ENCODE peak calls at places on chromosome 18, in five cellular contexts. S, B, M, T and N are unnamed samples. For H3K4me1, the result is how much of the 10 kb centered on the place peaks cover.

GRCh38 chr18:24862225-24862893 is 401.9 kb downstream of the HRH4 start:
- DNase-seq in S (no peak), B (no peak), M (no peak), T (no peak), N (no peak)

GRCh38 chr18:79554945-79555645 is 124.5 kb upstream of the CTDP1 start:
- DNase-seq in S (no peak), B (peak), M (no peak), T (no peak), N (no peak)

GRCh38 chr18:73715228-73715670 is 432.4 kb downstream of the FBXO15 start:
- DNase-seq in S (no peak), B (no peak), M (no peak), T (no peak), N (no peak)

GRCh38 chr18:62717850-62718229 is 2.5 kb downstream of the PHLPP1 start:
- DNase-seq in S (no peak), B (no peak), M (no peak), T (no peak), N (no peak)

GRCh38 chr18:33201509-33201926 is 239.0 kb downstream of the CCDC178 start:
- DNase-seq in S (peak), B (no peak), M (no peak), T (no peak), N (no peak)

GRCh38 chr18:31648458-31648857 is 35.9 kb downstream of the B4GALT6 start:
- DNase-seq in S (no peak), B (no peak), M (no peak), T (no peak), N (no peak)

GRCh38 chr18:79512461-79513380 is 117.0 kb downstream of the NFATC1 start:
- DNase-seq in S (no peak), B (peak), M (no peak), T (no peak), N (no peak)

GRCh38 chr18:55833543-55833942 is 245.6 kb upstream of the TCF4 start:
- DNase-seq in S (no peak), B (no peak), M (no peak), T (no peak), N (no peak)

DNA sequence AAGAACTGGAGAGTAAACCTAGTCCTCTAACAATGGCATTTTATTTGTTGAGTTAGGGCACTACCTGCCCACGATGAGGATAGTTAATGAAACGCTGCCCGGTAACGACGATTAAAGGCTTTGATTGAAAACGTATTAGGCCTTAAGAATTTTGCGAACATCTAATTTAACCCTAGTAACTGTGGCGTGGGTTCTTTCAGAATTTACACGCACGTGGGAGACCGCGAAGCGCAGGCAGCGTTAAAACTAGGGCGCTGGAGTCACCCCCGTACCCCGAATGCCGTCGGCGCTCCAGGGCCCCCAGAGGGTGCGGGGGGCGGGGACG is 736 bp upstream of the SMCHD1 start:
- DNase-seq in S (no peak), B (no peak), M (no peak), T (no peak), N (no peak)
- H3K27ac ChIP-seq in S (peak), B (peak), M (peak), T (peak), N (peak)

DNA sequence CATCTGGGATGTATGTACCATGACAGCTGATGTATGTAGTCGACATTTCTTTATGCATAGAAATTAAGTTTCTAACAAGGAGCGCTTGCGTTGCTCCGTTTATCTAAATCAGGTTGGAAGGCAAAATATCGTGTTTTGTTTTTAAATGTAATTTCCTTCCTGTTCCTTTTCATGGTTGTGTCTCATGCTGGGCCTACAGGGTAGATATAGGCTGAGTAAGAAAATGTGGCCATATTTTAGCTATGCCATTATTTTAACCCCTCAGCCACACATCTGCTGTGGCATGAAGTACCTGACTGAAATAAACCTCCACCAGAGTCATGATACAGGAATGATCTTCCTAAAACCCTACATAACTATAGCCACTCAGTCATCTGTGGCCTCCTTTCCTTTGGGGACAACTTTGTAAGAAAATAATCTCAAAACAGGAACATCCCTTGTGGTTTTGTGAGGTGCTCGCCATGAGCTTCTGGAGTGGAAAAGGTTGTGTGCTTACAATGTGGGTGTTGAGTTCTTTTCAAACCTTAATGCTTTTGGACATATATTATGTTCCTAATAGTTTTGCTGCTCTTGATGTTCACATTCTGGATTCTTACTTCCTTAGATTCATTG is 214.3 kb downstream of the FAM210A start:
- DNase-seq in S (no peak), B (no peak), M (no peak), T (no peak), N (no peak)
- H3K4me1 ChIP-seq in S (under half), B (under half), M (under half), T (under half), N (under half)

GRCh38 chr18:34887881-34888580 is 153.2 kb upstream of the MAPRE2 start:
- DNase-seq in S (no peak), B (no peak), M (no peak), T (no peak), N (no peak)
- TF ChIP-seq CTCF in S (no peak), B (no peak), M (no peak), T (no peak), N (no peak)

DNA sequence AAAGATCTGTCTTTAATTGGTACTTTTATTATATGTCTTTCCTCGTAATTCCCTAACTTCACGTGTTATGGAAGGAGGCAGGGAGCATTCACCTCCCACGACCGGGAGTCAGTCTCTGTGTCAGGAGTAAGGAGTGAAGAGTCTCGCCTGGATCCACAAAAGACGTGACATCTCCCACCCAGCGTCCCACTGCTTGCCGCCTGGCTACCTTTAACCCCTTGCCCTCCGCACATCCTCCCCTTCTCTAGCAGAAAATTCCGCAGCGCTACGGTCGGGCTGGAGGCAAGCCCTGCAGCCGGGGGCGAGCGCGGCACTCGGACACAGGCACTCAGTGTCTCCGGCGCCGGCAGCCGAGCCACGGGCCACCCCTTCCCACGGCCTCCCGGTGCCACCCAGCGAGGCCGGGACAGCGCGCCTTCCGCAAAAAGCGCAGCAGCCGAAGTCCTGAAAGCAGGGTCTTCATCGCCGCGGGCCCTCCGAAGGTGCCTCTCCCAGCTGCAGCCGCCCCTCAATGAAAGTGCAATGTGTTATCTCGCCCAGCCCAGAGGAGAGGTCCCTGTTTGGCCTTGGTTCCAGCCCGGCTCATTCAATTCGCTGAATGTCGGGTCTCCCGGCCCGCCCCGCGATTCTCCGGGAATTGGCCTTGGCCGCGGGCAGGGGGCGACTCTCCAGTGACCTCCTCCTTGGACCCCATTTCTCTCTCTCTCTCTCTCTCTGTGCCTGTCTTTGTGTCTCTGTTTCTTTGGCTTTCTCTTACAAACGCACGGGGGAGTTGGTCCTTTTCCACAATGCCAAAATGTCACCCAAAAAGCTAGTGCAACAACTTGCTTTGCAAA is 1.2 kb downstream of the DLGAP1 start:
- DNase-seq in S (no peak), B (no peak), M (no peak), T (no peak), N (no peak)
- H3K27ac ChIP-seq in S (no peak), B (no peak), M (no peak), T (no peak), N (no peak)

GRCh38 chr18:76462326-76462694 is 32.7 kb downstream of the ZNF516 start:
- DNase-seq in S (no peak), B (no peak), M (no peak), T (no peak), N (no peak)

GRCh38 chr18:76463358-76463757 is 31.7 kb downstream of the ZNF516 start:
- DNase-seq in S (no peak), B (no peak), M (no peak), T (no peak), N (no peak)

GRCh38 chr18:76464281-76465259 is 30.5 kb downstream of the ZNF516 start:
- DNase-seq in S (no peak), B (no peak), M (no peak), T (no peak), N (no peak)

GRCh38 chr18:76465630-76466409 is 29.2 kb downstream of the ZNF516 start:
- DNase-seq in S (no peak), B (no peak), M (no peak), T (no peak), N (no peak)

DNA sequence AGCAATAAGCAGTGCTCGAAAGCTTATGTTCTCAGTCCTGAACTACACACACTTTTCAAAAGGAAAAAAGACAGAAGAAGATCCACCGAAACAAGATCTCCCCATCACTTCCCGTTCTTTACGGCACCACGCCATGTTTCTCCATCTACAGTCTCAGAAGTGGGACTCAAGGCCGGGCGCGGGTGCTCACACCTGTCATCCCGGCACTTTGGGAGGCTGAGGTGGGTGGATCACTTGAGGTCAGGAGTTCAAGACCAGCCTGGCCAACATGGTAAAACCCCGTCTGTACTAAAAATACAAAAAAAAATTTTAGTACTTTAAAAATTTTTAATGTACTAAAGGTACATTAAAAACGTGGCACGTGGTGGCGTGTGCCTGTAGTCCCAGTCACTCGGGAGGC is 31.2 kb downstream of the ZNF516 start:
- DNase-seq in S (no peak), B (no peak), M (no peak), T (no peak), N (no peak)
- H3K4me1 ChIP-seq in S (under half), B (under half), M (under half), T (under half), N (under half)